ENCODE peak calls at places on chromosomes 6 and 20, in four cellular contexts. P, O, X and R are unnamed samples.
A peak's percentile ranks its signal among the peaks of the same experiment; 100 is the strongest.

GRCh38 chr6:11795403-11795802 is 16.8 kb upstream of the ADTRP start:
- DNase-seq in X (no peak), P (no peak), O (no peak), R (no peak)

GRCh38 chr6:22448311-22448711 is 121.1 kb upstream of the HDGFL1 start:
- DNase-seq in X (peak; percentile 83), P (no peak), O (no peak), R (no peak)

GRCh38 chr6:168381726-168382458 is 59.1 kb upstream of the SMOC2 start:
- DNase-seq in X (no peak), O (no peak), P (no peak), R (no peak)

GRCh38 chr6:161257778-161258457 is 15.9 kb downstream of the AGPAT4 start:
- DNase-seq in O (no peak), X (peak; percentile 28), P (no peak), R (peak; percentile 23)

GRCh38 chr6:138971601-138972000 is 16.5 kb downstream of the REPS1 start:
- DNase-seq in P (no peak), O (no peak), X (no peak), R (no peak)

GRCh38 chr6:166578536-166579233 is 7.8 kb downstream of the RAMACL start:
- DNase-seq in X (no peak), P (no peak), O (no peak), R (no peak)

GRCh38 chr20:38363004-38363747 is 16.9 kb downstream of the LBP start:
- DNase-seq in O (no peak), X (no peak), P (no peak), R (no peak)

GRCh38 chr6:34195726-34196115 is 41.0 kb upstream of the HMGA1 start:
- DNase-seq in P (no peak), X (no peak), O (no peak), R (no peak)

GRCh38 chr6:133130863-133131262 is 110.3 kb upstream of the EYA4 start:
- DNase-seq in O (peak; percentile 43), P (no peak), X (peak; percentile 65), R (peak; percentile 87)

GRCh38 chr20:53794529-53795115 is 201.0 kb upstream of the ZNF217 start:
- DNase-seq in P (no peak), O (no peak), X (no peak), R (no peak)

GRCh38 chr6:130787726-130788500 is 39.3 kb upstream of the SMLR1 start:
- DNase-seq in X (no peak), P (no peak), O (no peak), R (no peak)

GRCh38 chr6:45423901-45424627 is 46.3 kb upstream of the SUPT3H start:
- DNase-seq in X (no peak), O (peak; percentile 26), P (no peak), R (no peak)

GRCh38 chr6:112433457-112433856 is 86.3 kb downstream of the RFPL4B start:
- DNase-seq in P (no peak), X (no peak), O (no peak), R (no peak)

GRCh38 chr20:1357921-1358671 is 29.2 kb upstream of the SDCBP2 start:
- DNase-seq in X (no peak), P (no peak), O (no peak), R (no peak)

GRCh38 chr20:50343125-50343489 is 152.5 kb downstream of the CEBPB start:
- DNase-seq in P (no peak), O (no peak), X (no peak), R (no peak)

GRCh38 chr6:146127447-146128215 is 98.8 kb downstream of the GRM1 start:
- DNase-seq in O (no peak), P (no peak), X (no peak), R (no peak)

GRCh38 chr6:150392452-150393220 is 23.8 kb downstream of the IYD start:
- DNase-seq in X (peak; percentile 51), P (no peak), O (no peak), R (no peak)

GRCh38 chr6:45054610-45055009 is 273.5 kb upstream of the RUNX2 start:
- DNase-seq in X (no peak), P (no peak), O (no peak), R (no peak)

GRCh38 chr6:20606831-20607230 is 72.6 kb downstream of the CDKAL1 start:
- DNase-seq in P (no peak), X (no peak), O (no peak), R (no peak)

GRCh38 chr6:73339340-73339739 is 14.7 kb downstream of the DPPA5 start:
- DNase-seq in P (no peak), O (no peak), X (peak; percentile 10), R (peak; percentile 38)

DNA sequence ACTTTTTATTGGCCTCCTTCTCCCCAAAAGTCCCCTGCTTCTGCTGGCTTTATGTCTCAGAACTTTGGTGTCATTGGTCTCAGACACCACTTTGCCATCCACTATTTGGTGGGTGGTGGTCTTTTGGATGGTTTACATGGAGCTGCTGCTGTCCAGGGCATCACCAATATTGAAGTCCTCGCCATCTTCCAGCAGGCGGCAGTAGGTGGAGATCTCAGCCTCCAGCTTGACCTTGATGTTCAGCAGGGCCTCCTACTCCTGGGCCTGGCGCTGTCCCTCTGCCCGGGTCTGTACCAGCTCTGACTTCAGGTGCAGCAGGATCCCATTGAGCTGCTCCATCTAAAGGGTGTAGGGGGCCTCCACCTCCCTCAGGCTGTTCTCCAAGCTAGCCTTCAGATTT is 148.4 kb upstream of the FOXA2 start:
- DNase-seq in P (no peak), X (no peak), O (no peak), R (no peak)
- TF ChIP-seq CTCF in P (no peak), X (no peak), O (no peak), R (no peak)

GRCh38 chr6:43840490-43841218 is 70.6 kb downstream of the VEGFA start:
- DNase-seq in X (no peak), P (no peak), O (no peak), R (no peak)

GRCh38 chr6:43836507-43836906 is 66.5 kb downstream of the VEGFA start:
- DNase-seq in X (no peak), P (no peak), O (no peak), R (peak; percentile 24)

GRCh38 chr6:43835872-43836419 is 65.9 kb downstream of the VEGFA start:
- DNase-seq in P (no peak), O (no peak), X (no peak), R (no peak)

GRCh38 chr6:43837501-43837900 is 67.5 kb downstream of the VEGFA start:
- DNase-seq in P (no peak), O (no peak), X (no peak), R (no peak)

GRCh38 chr6:43838276-43839036 is 68.4 kb downstream of the VEGFA start:
- DNase-seq in O (peak; percentile 69), P (no peak), X (peak; percentile 58), R (peak; percentile 50)
- TF ChIP-seq CTCF in O (peak; percentile 79), P (no peak), X (peak; percentile 45), R (no peak)

GRCh38 chr6:76578746-76579145 is 506.3 kb upstream of the IMPG1 start:
- DNase-seq in X (no peak), O (no peak), P (no peak), R (no peak)

DNA sequence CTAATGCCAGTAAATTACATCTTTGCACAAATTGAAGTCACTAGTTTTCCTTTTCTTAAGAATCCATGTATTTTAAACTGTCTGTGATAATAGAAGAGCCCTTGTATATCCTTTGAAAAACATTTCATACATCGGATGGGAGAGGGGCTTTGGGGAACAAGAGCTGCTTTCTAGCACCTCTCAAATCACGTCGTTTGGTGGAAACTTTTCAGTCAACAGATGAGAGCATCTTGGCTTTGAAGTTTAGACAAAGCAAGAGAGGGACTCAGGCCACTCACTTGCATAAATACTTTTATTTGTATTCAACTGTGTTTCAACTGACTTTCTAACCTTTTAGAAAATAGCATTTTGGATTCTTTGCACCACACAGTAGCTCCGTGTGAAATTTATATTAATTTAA is 502.3 kb upstream of the IMPG1 start:
- DNase-seq in X (no peak), P (no peak), O (no peak), R (no peak)
- TF ChIP-seq CTCF in X (no peak), P (no peak), O (no peak), R (no peak)

GRCh38 chr6:46903175-46903574 is 18.6 kb downstream of the ADGRF5 start:
- DNase-seq in O (peak; percentile 20), X (no peak), P (no peak), R (no peak)
- TF ChIP-seq CTCF in O (no peak), X (no peak), P (no peak), R (no peak)

GRCh38 chr20:51712501-51713212 is 55.5 kb downstream of the ATP9A start:
- DNase-seq in P (no peak), X (peak; percentile 66), O (peak; percentile 39), R (peak; percentile 42)
- TF ChIP-seq CTCF in P (no peak), X (peak; percentile 50), O (peak; percentile 44), R (no peak)